ENCODE peak calls at places on chromosomes 4 and X, in six cellular contexts. One of them, this sample, is unnamed.

GRCh38 chrX:10741496-10742048 is 121.2 kb upstream of the MID1 start:
- DNase-seq in HTR-8/SVneo: no peak
- DNase-seq in COLO829: no peak
- DNase-seq in NCI-H1092 treated with DMSO at 0.1 percent for 48 hours: no peak
- DNase-seq in stimulated activated CD8-positive, alpha-beta memory T cell treated with anti-CD3 and anti-CD28 coated beads, Interleukin-12 subunit alpha, Interleukin-12 subunit beta, amount 100 ng/mL, for 1 hour: no peak
- DNase-seq in tibial nerve: no peak
- DNase-seq in this sample: no peak

GRCh38 chr4:76305033-76305687 is 1.4 kb upstream of the STBD1 start:
- DNase-seq in HTR-8/SVneo: no peak
- DNase-seq in COLO829: no peak
- DNase-seq in NCI-H1092 treated with DMSO at 0.1 percent for 48 hours: no peak
- DNase-seq in stimulated activated CD8-positive, alpha-beta memory T cell treated with anti-CD3 and anti-CD28 coated beads, Interleukin-12 subunit alpha, Interleukin-12 subunit beta, amount 100 ng/mL, for 1 hour: no peak
- DNase-seq in tibial nerve: no peak
- DNase-seq in this sample: no peak

GRCh38 chr4:5932021-5932553 is 39.2 kb upstream of the CRMP1 start:
- DNase-seq in HTR-8/SVneo: no peak
- DNase-seq in COLO829: no peak
- DNase-seq in NCI-H1092 treated with DMSO at 0.1 percent for 48 hours: peak
- DNase-seq in stimulated activated CD8-positive, alpha-beta memory T cell treated with anti-CD3 and anti-CD28 coated beads, Interleukin-12 subunit alpha, Interleukin-12 subunit beta, amount 100 ng/mL, for 1 hour: no peak
- DNase-seq in tibial nerve: no peak
- DNase-seq in this sample: no peak

GRCh38 chr4:31295081-31295480 is 574.9 kb downstream of the PCDH7 start:
- DNase-seq in HTR-8/SVneo: no peak
- DNase-seq in COLO829: no peak
- DNase-seq in NCI-H1092 treated with DMSO at 0.1 percent for 48 hours: no peak
- DNase-seq in stimulated activated CD8-positive, alpha-beta memory T cell treated with anti-CD3 and anti-CD28 coated beads, Interleukin-12 subunit alpha, Interleukin-12 subunit beta, amount 100 ng/mL, for 1 hour: no peak
- DNase-seq in tibial nerve: no peak
- DNase-seq in this sample: no peak

GRCh38 chr4:175961604-175962003 is 104.0 kb upstream of the WDR17 start:
- DNase-seq in HTR-8/SVneo: no peak
- DNase-seq in COLO829: no peak
- DNase-seq in NCI-H1092 treated with DMSO at 0.1 percent for 48 hours: no peak
- DNase-seq in stimulated activated CD8-positive, alpha-beta memory T cell treated with anti-CD3 and anti-CD28 coated beads, Interleukin-12 subunit alpha, Interleukin-12 subunit beta, amount 100 ng/mL, for 1 hour: no peak
- DNase-seq in tibial nerve: no peak
- DNase-seq in this sample: no peak

GRCh38 chr4:54268151-54268550 is 39.1 kb downstream of the PDGFRA start:
- DNase-seq in HTR-8/SVneo: no peak
- DNase-seq in COLO829: no peak
- DNase-seq in NCI-H1092 treated with DMSO at 0.1 percent for 48 hours: no peak
- DNase-seq in stimulated activated CD8-positive, alpha-beta memory T cell treated with anti-CD3 and anti-CD28 coated beads, Interleukin-12 subunit alpha, Interleukin-12 subunit beta, amount 100 ng/mL, for 1 hour: no peak
- DNase-seq in tibial nerve: no peak
- DNase-seq in this sample: no peak

GRCh38 chr4:19850909-19851308 is 400.8 kb upstream of the SLIT2 start:
- DNase-seq in HTR-8/SVneo: peak
- DNase-seq in COLO829: no peak
- DNase-seq in NCI-H1092 treated with DMSO at 0.1 percent for 48 hours: no peak
- DNase-seq in stimulated activated CD8-positive, alpha-beta memory T cell treated with anti-CD3 and anti-CD28 coated beads, Interleukin-12 subunit alpha, Interleukin-12 subunit beta, amount 100 ng/mL, for 1 hour: no peak
- DNase-seq in tibial nerve: no peak
- DNase-seq in this sample: peak

GRCh38 chr4:30860983-30861382 is 140.8 kb downstream of the PCDH7 start:
- DNase-seq in HTR-8/SVneo: no peak
- DNase-seq in COLO829: peak
- DNase-seq in NCI-H1092 treated with DMSO at 0.1 percent for 48 hours: no peak
- DNase-seq in stimulated activated CD8-positive, alpha-beta memory T cell treated with anti-CD3 and anti-CD28 coated beads, Interleukin-12 subunit alpha, Interleukin-12 subunit beta, amount 100 ng/mL, for 1 hour: no peak
- DNase-seq in tibial nerve: no peak
- DNase-seq in this sample: peak

GRCh38 chrX:116317409-116317808 is 119.0 kb upstream of the SLC6A14 start:
- DNase-seq in HTR-8/SVneo: no peak
- DNase-seq in COLO829: peak
- DNase-seq in NCI-H1092 treated with DMSO at 0.1 percent for 48 hours: no peak
- DNase-seq in stimulated activated CD8-positive, alpha-beta memory T cell treated with anti-CD3 and anti-CD28 coated beads, Interleukin-12 subunit alpha, Interleukin-12 subunit beta, amount 100 ng/mL, for 1 hour: no peak
- DNase-seq in tibial nerve: no peak
- DNase-seq in this sample: no peak

GRCh38 chr4:113692809-113693411 is 68.6 kb downstream of the CAMK2D start:
- DNase-seq in HTR-8/SVneo: no peak
- DNase-seq in COLO829: no peak
- DNase-seq in NCI-H1092 treated with DMSO at 0.1 percent for 48 hours: no peak
- DNase-seq in stimulated activated CD8-positive, alpha-beta memory T cell treated with anti-CD3 and anti-CD28 coated beads, Interleukin-12 subunit alpha, Interleukin-12 subunit beta, amount 100 ng/mL, for 1 hour: no peak
- DNase-seq in tibial nerve: no peak
- DNase-seq in this sample: no peak

GRCh38 chrX:124518888-124519287 is 172.5 kb downstream of the SH2D1A start:
- DNase-seq in HTR-8/SVneo: no peak
- DNase-seq in COLO829: no peak
- DNase-seq in NCI-H1092 treated with DMSO at 0.1 percent for 48 hours: no peak
- DNase-seq in stimulated activated CD8-positive, alpha-beta memory T cell treated with anti-CD3 and anti-CD28 coated beads, Interleukin-12 subunit alpha, Interleukin-12 subunit beta, amount 100 ng/mL, for 1 hour: no peak
- DNase-seq in tibial nerve: no peak
- DNase-seq in this sample: no peak

GRCh38 chrX:119272882-119273806 is 37.1 kb downstream of the PGRMC1 start:
- DNase-seq in HTR-8/SVneo: no peak
- DNase-seq in COLO829: no peak
- DNase-seq in NCI-H1092 treated with DMSO at 0.1 percent for 48 hours: no peak
- DNase-seq in stimulated activated CD8-positive, alpha-beta memory T cell treated with anti-CD3 and anti-CD28 coated beads, Interleukin-12 subunit alpha, Interleukin-12 subunit beta, amount 100 ng/mL, for 1 hour: no peak
- DNase-seq in tibial nerve: no peak
- DNase-seq in this sample: peak